ENCODE peak calls at places on chromosomes 13 and 19, in four cellular contexts. K is heart right ventricle, G is skeletal muscle cell, O is RPMI7951. N is an unnamed sample.

GRCh38 chr19:19817357-19817756 is 4.2 kb downstream of the ZNF506 start:
- DNase-seq in K (no peak), O (no peak), G (no peak), N (no peak)

GRCh38 chr19:49916839-49917733 is 11.9 kb upstream of the ATF5 start:
- DNase-seq in G (no peak), K (no peak), O (no peak), N (no peak)

GRCh38 chr19:3075605-3076431 is 13.5 kb upstream of the TLE5 start:
- DNase-seq in K (peak), G (no peak), O (no peak), N (no peak)

GRCh38 chr19:1087813-1088418 is 7.3 kb downstream of the POLR2E start:
- DNase-seq in G (no peak), O (no peak), K (no peak), N (no peak)

GRCh38 chr19:55638864-55639359 is 1.9 kb upstream of the ZNF580 start:
- DNase-seq in O (peak), K (peak), G (no peak), N (no peak)

GRCh38 chr19:28504727-28505126 is 708.2 kb downstream of the UQCRFS1 start:
- DNase-seq in K (no peak), O (no peak), G (no peak), N (no peak)

GRCh38 chr13:33441015-33441414 is 155.5 kb upstream of the STARD13 start:
- DNase-seq in K (no peak), G (peak), O (peak), N (no peak)

GRCh38 chr19:19606021-19606420 is 12.5 kb downstream of the PBX4 start:
- DNase-seq in G (no peak), K (no peak), O (peak), N (no peak)

GRCh38 chr19:22532388-22533310 is 101.5 kb upstream of the ZNF492 start:
- DNase-seq in O (peak), K (peak), G (no peak), N (no peak)

GRCh38 chr13:60745343-60745742 is 348.3 kb downstream of the TDRD3 start:
- DNase-seq in O (no peak), G (no peak), K (no peak), N (no peak)

GRCh38 chr19:40445945-40446784 is 2.0 kb upstream of the SERTAD3 start:
- DNase-seq in K (no peak), G (no peak), O (no peak), N (no peak)

GRCh38 chr19:4455742-4456565 is 1.6 kb downstream of the UBXN6 start:
- DNase-seq in O (peak), K (peak), G (peak), N (peak)

GRCh38 chr19:42433503-42434260 is 6.5 kb upstream of the LIPE start:
- DNase-seq in G (no peak), O (peak), K (peak), N (no peak)